ENCODE peak calls at places on chromosomes 11 and 22, in four cellular contexts. One of them, this sample, is unnamed.

GRCh38 chr11:61509058-61510029 is 795 bp downstream of the LRRC10B start:
- DNase-seq in IMR-90: peak
- DNase-seq in H1: peak
- DNase-seq in SK-N-SH: peak
- DNase-seq in this sample: peak

GRCh38 chr22:45442120-45442519 is 28.6 kb downstream of the RIBC2 start:
- DNase-seq in IMR-90: peak
- DNase-seq in H1: no peak
- DNase-seq in SK-N-SH: no peak
- DNase-seq in this sample: no peak

GRCh38 chr22:50009765-50010675 is 2.5 kb downstream of the IL17REL start:
- DNase-seq in IMR-90: no peak
- DNase-seq in H1: peak
- DNase-seq in SK-N-SH: peak
- DNase-seq in this sample: no peak

GRCh38 chr11:88146106-88146505 is 29.1 kb downstream of the RAB38 start:
- DNase-seq in IMR-90: no peak
- DNase-seq in H1: no peak
- DNase-seq in SK-N-SH: no peak
- DNase-seq in this sample: no peak

GRCh38 chr11:22785251-22785650 is 44.4 kb downstream of the SVIP start:
- DNase-seq in IMR-90: peak
- DNase-seq in H1: no peak
- DNase-seq in SK-N-SH: no peak
- DNase-seq in this sample: no peak

GRCh38 chr11:121575963-121576290 is 123.2 kb upstream of the SORL1-AS1 start:
- DNase-seq in IMR-90: no peak
- DNase-seq in H1: no peak
- DNase-seq in SK-N-SH: no peak
- DNase-seq in this sample: no peak

GRCh38 chr11:69650081-69650831 is 9.3 kb downstream of the CCND1 start:
- DNase-seq in IMR-90: no peak
- DNase-seq in H1: no peak
- DNase-seq in SK-N-SH: peak
- DNase-seq in this sample: no peak

GRCh38 chr11:44777537-44778199 is 50.9 kb downstream of the TSPAN18 start:
- DNase-seq in IMR-90: no peak
- DNase-seq in H1: peak
- DNase-seq in SK-N-SH: no peak
- DNase-seq in this sample: no peak

GRCh38 chr11:60947666-60948065 is 4.3 kb downstream of the SLC15A3 start:
- DNase-seq in IMR-90: no peak
- DNase-seq in H1: no peak
- DNase-seq in SK-N-SH: no peak
- DNase-seq in this sample: no peak

GRCh38 chr11:117189191-117189940 is 9.8 kb upstream of the TAGLN start:
- DNase-seq in IMR-90: no peak
- DNase-seq in H1: no peak
- DNase-seq in SK-N-SH: no peak
- DNase-seq in this sample: no peak

GRCh38 chr11:72069200-72069599 is 11.1 kb downstream of the NUMA1 start:
- DNase-seq in IMR-90: no peak
- DNase-seq in H1: no peak
- DNase-seq in SK-N-SH: no peak
- DNase-seq in this sample: no peak

GRCh38 chr11:58905141-58905715 is 34.1 kb upstream of the GLYATL1 start:
- DNase-seq in IMR-90: peak
- DNase-seq in H1: peak
- DNase-seq in SK-N-SH: peak
- DNase-seq in this sample: no peak

GRCh38 chr22:44667829-44668189 is 34.2 kb upstream of the PRR5 start:
- DNase-seq in IMR-90: no peak
- DNase-seq in H1: no peak
- DNase-seq in SK-N-SH: no peak
- DNase-seq in this sample: no peak

GRCh38 chr22:37212174-37212906 is at the start of gene SSTR3:
- DNase-seq in IMR-90: no peak
- DNase-seq in H1: peak
- DNase-seq in SK-N-SH: peak
- DNase-seq in this sample: no peak

GRCh38 chr22:37496651-37497599 is 10.7 kb upstream of the MFNG start:
- DNase-seq in IMR-90: peak
- DNase-seq in H1: no peak
- DNase-seq in SK-N-SH: peak
- DNase-seq in this sample: no peak

GRCh38 chr22:50012201-50013181 is at the start of gene IL17REL:
- DNase-seq in IMR-90: peak
- DNase-seq in H1: peak
- DNase-seq in SK-N-SH: peak
- DNase-seq in this sample: no peak

GRCh38 chr11:66314561-66315497 is 2.0 kb downstream of the CD248 start:
- DNase-seq in IMR-90: no peak
- DNase-seq in H1: no peak
- DNase-seq in SK-N-SH: no peak
- DNase-seq in this sample: no peak

DNA sequence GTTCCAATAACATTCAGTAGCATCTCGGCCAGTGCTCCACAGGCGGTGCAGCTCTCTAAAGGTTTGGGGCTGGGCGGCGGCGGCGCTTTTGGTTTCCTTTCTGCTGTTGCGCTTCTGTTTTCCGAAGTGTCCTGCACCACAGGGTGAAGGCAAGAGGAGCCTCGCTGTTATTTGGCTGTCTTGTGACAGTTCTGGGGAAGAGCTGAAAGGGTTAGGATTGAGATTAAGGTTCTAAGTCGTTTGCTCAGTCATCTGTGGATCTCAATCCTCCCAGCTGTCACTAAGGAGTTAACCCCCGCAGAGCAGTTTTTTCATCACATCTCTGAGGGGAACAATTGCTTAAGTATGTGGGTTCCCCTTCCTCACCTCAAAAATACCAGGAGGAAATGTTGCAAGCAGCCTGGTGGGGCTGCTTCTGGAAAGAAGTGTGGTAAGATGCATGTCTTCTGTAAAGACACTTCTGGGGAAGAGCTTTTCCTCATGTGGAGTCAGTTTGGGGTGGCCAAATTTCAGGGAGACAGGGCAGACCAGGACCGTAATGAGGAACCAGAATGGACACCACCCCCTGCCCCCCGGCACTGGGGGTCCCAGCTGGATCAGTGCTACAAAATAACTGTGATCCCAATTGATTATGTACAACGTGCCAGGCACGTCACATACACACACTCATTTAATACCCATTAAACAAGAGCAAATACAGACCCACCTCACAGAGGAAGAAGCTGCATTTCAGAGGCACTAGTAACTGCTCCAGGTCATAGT is 14.2 kb downstream of the TMEM121B start:
- DNase-seq in IMR-90: no peak
- DNase-seq in H1: no peak
- DNase-seq in SK-N-SH: no peak
- DNase-seq in this sample: no peak
- H3K4me2 ChIP-seq in IMR-90: no peak
- H3K4me2 ChIP-seq in H1: no peak
- H3K4me2 ChIP-seq in SK-N-SH: no peak
- H3K4me2 ChIP-seq in this sample: no peak

GRCh38 chr22:35967046-35967397 is 61.6 kb downstream of the RBFOX2 start:
- DNase-seq in IMR-90: no peak
- DNase-seq in H1: no peak
- DNase-seq in SK-N-SH: no peak
- DNase-seq in this sample: no peak

GRCh38 chr22:35970601-35971417 is 57.8 kb downstream of the RBFOX2 start:
- DNase-seq in IMR-90: no peak
- DNase-seq in H1: no peak
- DNase-seq in SK-N-SH: no peak
- DNase-seq in this sample: no peak

GRCh38 chr22:35972559-35972958 is 56.1 kb downstream of the RBFOX2 start:
- DNase-seq in IMR-90: no peak
- DNase-seq in H1: no peak
- DNase-seq in SK-N-SH: no peak
- DNase-seq in this sample: no peak

GRCh38 chr22:35973388-35973787 is 55.2 kb downstream of the RBFOX2 start:
- DNase-seq in IMR-90: no peak
- DNase-seq in H1: no peak
- DNase-seq in SK-N-SH: no peak
- DNase-seq in this sample: no peak

GRCh38 chr22:35971418-35972119 is 57.1 kb downstream of the RBFOX2 start:
- DNase-seq in IMR-90: peak
- DNase-seq in H1: no peak
- DNase-seq in SK-N-SH: peak
- DNase-seq in this sample: no peak
- TF ChIP-seq RAD21 in IMR-90: no peak
- TF ChIP-seq RAD21 in H1: no peak
- TF ChIP-seq RAD21 in SK-N-SH: peak
- TF ChIP-seq RAD21 in this sample: no peak

GRCh38 chr22:20756846-20757245 is 17.1 kb upstream of the SERPIND1 start:
- DNase-seq in IMR-90: no peak
- DNase-seq in H1: no peak
- DNase-seq in SK-N-SH: no peak
- DNase-seq in this sample: no peak
- H3K4me3 ChIP-seq in IMR-90: no peak
- H3K4me3 ChIP-seq in H1: no peak
- H3K4me3 ChIP-seq in SK-N-SH: no peak
- H3K4me3 ChIP-seq in this sample: no peak

DNA sequence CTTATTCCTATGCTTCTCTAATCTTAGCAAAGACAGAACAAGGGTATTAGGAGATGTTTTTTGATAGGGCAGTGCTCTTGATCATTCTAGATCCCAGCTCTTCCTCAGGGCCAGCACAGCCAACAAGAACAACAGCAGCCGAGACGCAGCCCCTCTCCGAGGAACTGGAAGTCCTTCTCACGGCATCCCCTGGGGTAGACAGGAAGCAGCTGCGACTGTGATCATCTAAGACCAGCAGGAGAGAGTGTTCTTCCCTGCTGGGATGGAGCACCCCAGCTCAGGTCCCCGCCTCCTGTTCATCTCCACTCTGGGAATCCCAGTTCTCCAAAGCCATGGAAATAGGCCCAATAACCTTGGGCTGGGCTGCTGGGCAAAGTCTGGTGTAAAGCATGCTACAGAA is 29.6 kb downstream of the IRAG1 start:
- DNase-seq in IMR-90: no peak
- DNase-seq in H1: no peak
- DNase-seq in SK-N-SH: no peak
- DNase-seq in this sample: no peak
- H3K4me2 ChIP-seq in IMR-90: no peak
- H3K4me2 ChIP-seq in H1: no peak
- H3K4me2 ChIP-seq in SK-N-SH: no peak
- H3K4me2 ChIP-seq in this sample: no peak

GRCh38 chr11:107563702-107564101 is 1.8 kb downstream of the ALKBH8 start:
- DNase-seq in IMR-90: peak
- DNase-seq in H1: no peak
- DNase-seq in SK-N-SH: peak
- DNase-seq in this sample: peak
- TF ChIP-seq RAD21 in IMR-90: peak
- TF ChIP-seq RAD21 in H1: peak
- TF ChIP-seq RAD21 in SK-N-SH: peak
- TF ChIP-seq RAD21 in this sample: peak

GRCh38 chr11:20518323-20518834 is 81.0 kb upstream of the SLC6A5 start:
- DNase-seq in IMR-90: no peak
- DNase-seq in H1: no peak
- DNase-seq in SK-N-SH: no peak
- DNase-seq in this sample: no peak
- H3K4me3 ChIP-seq in IMR-90: no peak
- H3K4me3 ChIP-seq in H1: no peak
- H3K4me3 ChIP-seq in SK-N-SH: no peak
- H3K4me3 ChIP-seq in this sample: no peak

DNA sequence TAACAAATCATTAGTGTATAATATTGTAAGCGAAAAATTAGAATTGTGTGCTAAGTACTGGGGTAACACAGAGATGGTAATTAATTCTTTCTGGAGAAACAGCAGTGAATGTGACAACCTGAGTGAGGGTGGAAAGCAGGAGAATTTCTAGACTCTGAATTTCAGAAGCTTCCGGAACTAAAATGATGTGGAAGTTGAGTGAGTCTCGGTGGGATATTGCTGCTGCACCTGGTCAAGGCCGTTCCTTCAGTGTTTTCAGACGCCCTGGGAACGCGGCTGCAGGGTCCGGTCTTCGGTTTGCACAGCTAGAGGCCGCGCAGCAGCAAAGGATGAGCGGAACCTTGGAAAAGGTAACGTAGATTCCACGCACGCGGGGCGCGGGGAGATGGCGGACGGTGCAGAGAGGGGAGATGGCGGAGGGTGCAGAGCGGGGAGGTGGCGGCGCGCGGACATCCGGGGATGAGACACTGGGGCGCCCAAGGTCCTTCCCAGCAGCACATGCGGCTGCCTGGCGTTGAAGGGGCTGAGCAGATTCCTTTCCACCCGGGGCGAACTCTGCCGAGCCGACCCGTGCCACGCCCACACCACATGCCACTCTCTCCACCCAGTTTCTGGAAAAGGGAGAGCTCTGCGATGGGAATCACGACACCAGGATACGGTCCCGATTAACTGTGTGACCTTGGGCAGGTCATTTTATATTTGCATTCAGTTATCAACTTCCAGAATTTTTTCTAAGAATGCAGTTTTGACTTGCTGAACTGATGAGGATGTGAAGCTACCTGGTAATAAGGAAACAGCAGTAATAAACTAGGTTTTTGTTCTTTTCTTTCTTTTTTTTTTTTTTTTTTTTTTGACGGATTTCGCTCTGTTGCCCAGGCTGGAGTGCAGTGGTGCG is at the start of gene MRPL48:
- DNase-seq in IMR-90: peak
- DNase-seq in H1: peak
- DNase-seq in SK-N-SH: peak
- DNase-seq in this sample: peak
- H3K4me2 ChIP-seq in IMR-90: peak
- H3K4me2 ChIP-seq in H1: peak
- H3K4me2 ChIP-seq in SK-N-SH: peak
- H3K4me2 ChIP-seq in this sample: peak

This sample was measured in HCT116.